ENCODE peak calls at places on chromosomes 13 and 19, in seven cellular contexts. W is adrenal gland, R is pancreas, J is A549, T is cardiac muscle cell, Q is endodermal cell, D is spleen. G is an unnamed sample. For H3K9me3, the result is how much of the 10 kb centered on the place peaks cover.

GRCh38 chr19:33411621-33412180 is 38.2 kb downstream of the CEBPG start:
- DNase-seq in R (no peak), W (no peak), D (no peak), T (no peak), J (no peak), Q (no peak), G (no peak)

GRCh38 chr19:1490020-1490310 is 185 bp downstream of the PCSK4 start:
- DNase-seq in W (no peak), R (no peak), Q (no peak), J (no peak), D (no peak), T (no peak), G (no peak)

GRCh38 chr19:45444318-45445041 is 20.8 kb upstream of the ERCC1 start:
- DNase-seq in T (peak), W (peak), D (peak), J (peak), R (peak), Q (peak), G (peak)

GRCh38 chr19:18345296-18345695 is 4.9 kb downstream of the PGPEP1 start:
- DNase-seq in T (no peak), R (no peak), J (no peak), Q (no peak), W (no peak), D (no peak), G (no peak)

GRCh38 chr13:37526710-37527446 is 71.7 kb downstream of the POSTN start:
- DNase-seq in R (no peak), D (no peak), T (no peak), W (no peak), Q (no peak), J (no peak), G (no peak)

GRCh38 chr13:91572944-91573535 is 174.6 kb downstream of the GPC5 start:
- DNase-seq in J (no peak), D (no peak), Q (no peak), W (no peak), T (no peak), R (no peak), G (no peak)

GRCh38 chr13:77325371-77325941 is 1.4 kb downstream of the MYCBP2 start:
- DNase-seq in R (no peak), T (no peak), W (no peak), J (no peak), D (no peak), Q (no peak), G (no peak)

GRCh38 chr13:51027644-51028043 is 83.4 kb downstream of the C13orf42 start:
- DNase-seq in W (no peak), T (no peak), Q (peak), J (no peak), D (no peak), R (no peak), G (no peak)

GRCh38 chr19:40381321-40381720 is 8.7 kb downstream of the HIPK4 start:
- DNase-seq in W (no peak), R (no peak), D (no peak), J (peak), T (no peak), Q (peak), G (no peak)
- TF ChIP-seq CTCF in W (no peak), R (no peak), D (no peak), J (no peak), T (no peak), Q (peak), G (no peak)

GRCh38 chr13:61149333-61149730 is 266.3 kb downstream of the PCDH20 start:
- DNase-seq in J (no peak), R (no peak), W (no peak), Q (no peak), T (no peak), D (no peak), G (no peak)
- H3K27ac ChIP-seq in J (no peak), R (no peak), W (no peak), Q (no peak), T (no peak), D (no peak), G (no peak)

DNA sequence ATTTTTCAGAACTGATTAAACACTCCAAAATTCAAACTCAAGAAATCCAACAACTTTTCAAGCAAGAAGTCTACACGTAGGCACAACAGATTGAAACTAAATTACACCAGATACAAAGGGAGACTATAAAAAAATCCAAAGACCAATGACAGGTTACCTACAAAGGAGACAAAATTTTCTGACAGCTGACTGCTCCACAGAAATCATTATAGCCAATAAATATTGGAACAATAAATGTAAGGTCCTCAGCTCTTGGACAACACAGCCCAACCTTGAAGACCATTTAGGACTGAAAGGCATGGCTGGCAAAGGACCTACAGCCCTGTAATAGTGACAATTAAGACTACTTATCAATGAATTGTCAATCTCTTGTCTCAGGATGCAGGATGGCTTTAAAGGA is 15.9 kb downstream of the ZNF350 start:
- DNase-seq in T (no peak), R (no peak), Q (no peak), J (no peak), W (no peak), D (no peak), G (no peak)
- H3K9me3 ChIP-seq in T (under half), R (under half), Q (half or more), J (half or more), W (half or more), D (half or more), G (half or more)

GRCh38 chr13:22455036-22455435 is 725.7 kb upstream of the SGCG start:
- DNase-seq in T (no peak), R (no peak), W (no peak), D (no peak), J (no peak), Q (no peak), G (no peak)

GRCh38 chr13:22447132-22447886 is 733.5 kb upstream of the SGCG start:
- DNase-seq in T (peak), D (no peak), W (no peak), Q (peak), J (no peak), R (no peak), G (no peak)

GRCh38 chr13:22454586-22454985 is 726.2 kb upstream of the SGCG start:
- DNase-seq in W (peak), T (peak), Q (peak), R (no peak), J (no peak), D (no peak), G (no peak)

GRCh38 chr13:22449251-22449650 is 731.5 kb upstream of the SGCG start:
- DNase-seq in W (no peak), T (no peak), D (no peak), R (no peak), J (no peak), Q (no peak), G (no peak)

GRCh38 chr13:22451345-22451744 is 729.4 kb upstream of the SGCG start:
- DNase-seq in D (no peak), Q (no peak), W (peak), R (no peak), T (no peak), J (no peak), G (no peak)
- TF ChIP-seq CTCF in D (no peak), Q (no peak), W (no peak), R (no peak), T (no peak), J (no peak), G (no peak)

GRCh38 chr19:41799444-41800000 is 3.1 kb downstream of the CEACAM3 start:
- DNase-seq in Q (no peak), D (no peak), W (no peak), J (no peak), T (no peak), R (no peak), G (no peak)

GRCh38 chr19:41804327-41804726 is 7.9 kb downstream of the CEACAM3 start:
- DNase-seq in R (no peak), Q (peak), D (no peak), J (no peak), T (no peak), W (no peak), G (no peak)

GRCh38 chr19:41802770-41803169 is 6.4 kb downstream of the CEACAM3 start:
- DNase-seq in R (no peak), Q (peak), J (no peak), D (no peak), W (no peak), T (no peak), G (no peak)

GRCh38 chr19:41801031-41801430 is 4.6 kb downstream of the CEACAM3 start:
- DNase-seq in Q (peak), J (no peak), T (no peak), W (no peak), D (no peak), R (no peak), G (no peak)

DNA sequence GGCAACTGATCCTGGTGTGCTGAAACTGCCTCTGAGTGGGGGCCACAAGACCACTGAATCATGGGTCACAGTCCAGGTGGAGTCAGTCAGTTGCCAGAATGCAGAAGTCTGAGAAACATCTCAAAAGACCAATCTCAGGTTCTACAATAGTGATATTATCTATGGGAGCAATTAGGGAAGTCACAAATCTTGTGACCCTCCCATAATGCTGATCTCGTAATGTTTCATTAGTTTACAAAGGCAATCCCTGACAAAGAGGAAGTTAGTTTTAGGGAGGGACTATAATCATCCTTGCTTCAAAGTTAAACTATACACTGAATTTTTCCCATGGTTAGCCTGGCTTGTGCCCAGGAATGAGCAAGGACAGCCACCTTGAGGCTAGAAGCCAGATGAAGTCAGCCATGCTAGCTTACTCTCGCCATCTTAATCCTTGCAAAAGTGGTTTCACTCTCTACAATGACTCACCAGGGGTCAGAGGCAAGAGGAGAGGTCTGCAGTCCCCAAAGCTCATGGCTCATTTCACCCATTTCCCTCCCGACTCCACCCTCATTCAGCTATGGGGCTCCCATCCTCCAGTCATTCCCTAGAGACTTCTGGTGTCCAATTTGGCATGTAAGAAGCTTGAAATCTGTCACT is 5.4 kb downstream of the CEACAM3 start:
- DNase-seq in R (no peak), W (no peak), Q (peak), T (no peak), J (no peak), D (no peak), G (no peak)
- H3K27ac ChIP-seq in R (peak), W (no peak), Q (no peak), T (no peak), J (no peak), D (peak), G (no peak)

GRCh38 chr19:56983148-56983547 is 136.6 kb upstream of the USP29 start:
- DNase-seq in J (no peak), T (no peak), D (no peak), W (no peak), Q (no peak), R (no peak), G (no peak)
- H3K9me3 ChIP-seq in J (half or more), T (under half), D (half or more), W (under half), Q (half or more), R (under half), G (under half)

GRCh38 chr13:95698047-95698749 is 21.3 kb downstream of the DNAJC3 start:
- DNase-seq in T (no peak), W (no peak), J (no peak), R (no peak), Q (no peak), D (no peak), G (no peak)
- TF ChIP-seq CTCF in T (peak), W (no peak), J (no peak), R (no peak), Q (peak), D (peak), G (no peak)

G was measured in CD4-positive, alpha-beta T cell.